ENCODE peak calls at places on chromosome 18, in four cellular contexts. Q is Caco-2, A is psoas muscle, V is esophagus muscularis mucosa. C is an unnamed sample.

GRCh38 chr18:34707670-34708069 is 2.4 kb upstream of the DTNA start:
- DNase-seq in Q (no peak), V (no peak), A (peak; percentile 54), C (no peak)

GRCh38 chr18:28904789-28905364 is 727.9 kb upstream of the CDH2 start:
- DNase-seq in V (no peak), Q (no peak), A (no peak), C (no peak)

GRCh38 chr18:1467461-1467964 is 562.8 kb downstream of the ADCYAP1 start:
- DNase-seq in Q (no peak), V (no peak), A (no peak), C (no peak)

GRCh38 chr18:8685914-8686216 is 19.5 kb upstream of the MTCL1 start:
- DNase-seq in V (peak; percentile 85), Q (no peak), A (no peak), C (no peak)

GRCh38 chr18:55515946-55516710 is 71.9 kb downstream of the TCF4 start:
- DNase-seq in A (no peak), Q (no peak), V (no peak), C (no peak)

GRCh38 chr18:71807586-71807985 is 736.6 kb downstream of the CBLN2 start:
- DNase-seq in V (no peak), A (no peak), Q (no peak), C (no peak)

GRCh38 chr18:10120622-10121021 is 206.8 kb downstream of the VAPA start:
- DNase-seq in V (no peak), Q (no peak), A (no peak), C (no peak)

GRCh38 chr18:28132084-28132483 is 44.8 kb downstream of the CDH2 start:
- DNase-seq in A (no peak), V (no peak), Q (no peak), C (no peak)

GRCh38 chr18:37987901-37988300 is 422.3 kb upstream of the CELF4 start:
- DNase-seq in V (no peak), A (no peak), Q (no peak), C (no peak)

GRCh38 chr18:23240609-23240930 is 105.3 kb downstream of the CABLES1 start:
- DNase-seq in Q (no peak), V (no peak), A (no peak), C (no peak)

GRCh38 chr18:3593381-3593903 is 143.5 kb downstream of the TGIF1 start:
- DNase-seq in Q (no peak), A (no peak), V (no peak), C (no peak)
- H3K4me3 ChIP-seq in Q (peak overlapping the region; percentile 39), A (peak overlapping the region; percentile 69), V (peak overlapping the region; percentile 58), C (peak overlapping the region; percentile 44)

GRCh38 chr18:3466051-3466450 is 16.1 kb downstream of the TGIF1 start:
- DNase-seq in A (no peak), V (peak; percentile 26), Q (no peak), C (no peak)

GRCh38 chr18:3466872-3467271 is 16.9 kb downstream of the TGIF1 start:
- DNase-seq in V (peak; percentile 47), A (no peak), Q (no peak), C (no peak)

GRCh38 chr18:3468833-3469232 is 18.9 kb downstream of the TGIF1 start:
- DNase-seq in A (no peak), V (peak; percentile 42), Q (no peak), C (no peak)

GRCh38 chr18:3471141-3471648 is 21.2 kb downstream of the TGIF1 start:
- DNase-seq in Q (peak; percentile 28), V (no peak), A (no peak), C (no peak)

DNA sequence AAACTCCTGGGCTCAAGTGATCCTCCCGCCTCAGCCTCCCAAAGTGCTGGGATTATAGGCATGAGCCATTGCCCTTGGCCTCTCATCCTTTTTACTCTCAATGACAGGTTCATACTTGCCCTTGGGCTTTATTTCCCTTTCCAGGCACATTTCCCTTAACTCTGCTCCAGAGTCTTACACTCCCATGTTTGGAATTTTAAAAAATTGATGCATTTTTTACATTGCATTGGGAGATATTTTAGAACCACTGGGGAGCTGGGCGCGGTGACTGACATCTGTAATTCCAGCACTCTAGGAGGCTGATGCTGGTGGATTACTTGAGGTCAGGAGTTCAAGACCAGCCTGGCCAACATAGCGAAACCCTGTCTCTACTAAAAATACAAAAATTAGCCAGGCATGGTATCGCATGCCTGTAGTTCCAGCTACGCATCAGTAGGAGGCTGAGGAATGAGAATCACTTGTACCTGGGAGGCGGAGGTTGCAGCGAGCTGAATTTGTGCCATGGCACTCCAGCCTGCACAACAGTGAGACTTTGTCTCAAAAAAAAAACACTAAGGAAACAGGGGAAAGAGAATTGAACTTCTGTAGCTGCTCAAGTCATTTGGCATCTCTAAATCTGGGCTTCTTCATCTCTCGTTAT is 18.2 kb downstream of the TGIF1 start:
- DNase-seq in A (no peak), V (peak; percentile 31), Q (no peak), C (no peak)
- TF ChIP-seq CTCF in A (no peak), V (no peak), Q (no peak), C (no peak)

DNA sequence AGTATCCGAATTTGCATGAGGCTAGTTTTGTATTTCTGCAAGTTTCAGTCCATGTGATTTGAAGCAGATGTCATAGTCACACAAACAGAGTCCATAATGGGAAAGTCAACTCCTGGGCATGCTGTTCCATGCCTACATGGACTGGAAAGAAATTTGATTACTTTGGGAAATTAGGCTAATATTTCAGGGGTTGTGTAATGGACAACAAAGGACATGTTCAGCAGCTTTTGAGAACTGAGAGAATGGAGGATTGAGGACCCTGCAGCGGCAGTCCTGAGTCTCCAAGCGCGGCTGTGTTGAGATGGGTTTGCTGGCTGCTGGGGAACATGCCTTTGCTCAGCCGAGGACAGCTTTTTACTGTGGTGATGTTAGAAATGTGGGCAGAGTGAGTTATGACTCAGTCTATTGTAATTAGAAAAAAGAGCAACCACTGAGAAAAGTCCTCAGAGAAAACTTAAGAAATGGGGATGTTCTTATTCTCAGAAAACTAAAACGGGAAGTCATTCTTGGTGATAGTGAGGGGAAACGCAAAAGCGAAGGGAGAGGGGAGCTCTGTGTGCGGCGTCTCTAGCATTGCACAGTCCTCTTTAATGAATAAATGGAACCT is 149.2 kb downstream of the FAM210A start:
- DNase-seq in V (no peak), A (no peak), Q (no peak), C (no peak)
- H3K4me3 ChIP-seq in V (no peak overlapping the region), A (no peak overlapping the region), Q (no peak overlapping the region), C (no peak overlapping the region)

DNA sequence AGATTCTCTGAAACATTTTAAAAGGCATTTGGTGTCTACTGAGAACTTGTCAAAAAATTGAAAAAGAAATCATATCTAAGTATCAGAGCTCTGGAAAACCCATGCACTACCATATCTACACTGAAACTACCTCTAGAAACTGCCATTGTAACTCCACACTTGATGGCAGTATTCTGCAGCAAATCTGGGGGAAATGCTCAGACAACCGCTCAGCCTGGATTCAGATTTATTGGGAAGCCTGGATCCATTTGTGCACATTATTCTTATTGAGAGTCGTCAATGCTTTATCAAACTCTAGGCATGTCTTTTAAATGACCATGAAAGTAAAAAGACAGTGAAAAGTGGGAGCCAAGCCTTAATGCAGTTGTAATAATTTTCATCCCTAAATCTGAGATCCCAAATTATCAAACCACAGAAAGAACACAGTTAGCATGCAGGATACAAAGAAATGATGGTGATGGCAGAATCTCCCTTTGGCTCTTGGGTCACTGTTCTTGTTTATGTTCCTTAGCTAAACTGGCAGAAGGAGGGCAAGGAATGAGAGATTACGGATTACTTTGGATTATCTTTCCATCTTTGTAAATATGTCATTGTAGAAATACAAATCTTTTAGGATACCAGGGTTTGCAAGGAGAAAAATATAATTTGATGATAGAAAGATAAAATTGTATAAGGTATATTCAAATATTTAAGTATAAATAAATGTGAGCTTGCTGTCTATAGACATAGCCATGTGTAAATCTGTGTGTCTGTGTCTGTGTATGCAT is 512.1 kb upstream of the SYT4 start:
- DNase-seq in V (no peak), A (no peak), Q (no peak), C (peak; percentile 78)
- TF ChIP-seq CTCF in V (peak; percentile 44), A (peak; percentile 20), Q (no peak), C (peak; percentile 63)

GRCh38 chr18:12397254-12397653 is 10.5 kb upstream of the PRELID3A start:
- DNase-seq in V (no peak), A (no peak), Q (no peak), C (no peak)

GRCh38 chr18:12393510-12393909 is 14.2 kb upstream of the PRELID3A start:
- DNase-seq in V (no peak), Q (no peak), A (no peak), C (no peak)

GRCh38 chr18:12391487-12392136 is 14.6 kb upstream of the AFG3L2 start:
- DNase-seq in V (no peak), Q (peak; percentile 66), A (peak; percentile 56), C (no peak)

GRCh38 chr18:12393998-12394397 is 13.7 kb upstream of the PRELID3A start:
- DNase-seq in A (no peak), Q (peak; percentile 43), V (no peak), C (no peak)

DNA sequence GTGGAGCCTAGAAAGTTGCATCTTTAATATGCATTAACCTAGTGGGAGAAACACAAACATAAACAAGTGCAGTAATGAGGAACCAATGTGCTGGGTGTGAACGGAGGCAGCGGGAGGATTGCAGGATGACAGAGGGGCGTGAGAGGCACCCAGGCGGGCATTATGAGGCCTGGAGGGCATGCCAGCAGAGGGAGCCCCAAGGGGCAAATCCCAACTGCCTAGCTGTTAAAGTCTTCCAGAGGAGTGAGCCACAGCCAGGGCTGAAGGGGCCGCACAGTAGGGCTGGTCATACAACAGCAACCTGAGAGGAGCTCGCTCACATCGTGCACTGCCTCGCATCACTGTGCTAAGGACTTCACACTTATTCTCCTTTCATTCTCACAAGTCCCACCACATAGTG is 13.3 kb upstream of the PRELID3A start:
- DNase-seq in V (no peak), Q (peak; percentile 30), A (no peak), C (no peak)
- H3K4me3 ChIP-seq in V (no peak overlapping the region), Q (no peak overlapping the region), A (no peak overlapping the region), C (no peak overlapping the region)

GRCh38 chr18:35950628-35950982 is 21.9 kb upstream of the RMP24 start:
- DNase-seq in Q (no peak), A (no peak), V (no peak), C (no peak)
- TF ChIP-seq CTCF in Q (no peak), A (no peak), V (no peak), C (no peak)

GRCh38 chr18:49050462-49050861 is 99.7 kb upstream of the SMAD7 start:
- DNase-seq in Q (no peak), A (no peak), V (no peak), C (no peak)

GRCh38 chr18:49055196-49055595 is 104.4 kb upstream of the SMAD7 start:
- DNase-seq in Q (no peak), A (no peak), V (no peak), C (no peak)

GRCh38 chr18:49055787-49056186 is 105.0 kb upstream of the SMAD7 start:
- DNase-seq in Q (no peak), A (peak; percentile 74), V (no peak), C (no peak)

GRCh38 chr18:49051323-49051967 is 100.7 kb upstream of the SMAD7 start:
- DNase-seq in V (no peak), A (no peak), Q (no peak), C (no peak)

GRCh38 chr18:49052891-49053644 is 102.3 kb upstream of the SMAD7 start:
- DNase-seq in A (no peak), V (no peak), Q (no peak), C (no peak)
- H3K4me3 ChIP-seq in A (no peak overlapping the region), V (no peak overlapping the region), Q (no peak overlapping the region), C (no peak overlapping the region)

GRCh38 chr18:54378057-54378456 is 20.4 kb downstream of the C18orf54 start:
- DNase-seq in V (no peak), Q (no peak), A (no peak), C (no peak)
- TF ChIP-seq CTCF in V (no peak), Q (no peak), A (no peak), C (no peak)

GRCh38 chr18:68275616-68276015 is 439.3 kb downstream of the TMX3 start:
- DNase-seq in Q (no peak), V (no peak), A (no peak), C (no peak)
- H3K4me3 ChIP-seq in Q (no peak overlapping the region), V (no peak overlapping the region), A (no peak overlapping the region), C (no peak overlapping the region)

GRCh38 chr18:25921677-25922421 is 168.6 kb downstream of the SS18 start:
- DNase-seq in V (no peak), Q (peak; percentile 43), A (no peak), C (peak; percentile 26)

GRCh38 chr18:25915907-25916306 is 174.5 kb downstream of the SS18 start:
- DNase-seq in Q (no peak), V (no peak), A (no peak), C (no peak)
- TF ChIP-seq CTCF in Q (no peak), V (no peak), A (no peak), C (peak; percentile 18)

C was measured in LNCaP clone FGC.